ENCODE peak calls at places on chromosomes 5 and 9, in five cellular contexts. One of them, this sample, is unnamed.

GRCh38 chr5:8756498-8757084 is 789.3 kb downstream of the SEMA5A start:
- DNase-seq in uterus: no peak
- DNase-seq in GM12891: no peak
- DNase-seq in heart left ventricle: no peak
- DNase-seq in Peyer's patch: no peak
- DNase-seq in this sample: peak

GRCh38 chr5:84382363-84383295 is 2.1 kb downstream of the EDIL3 start:
- DNase-seq in GM12891: no peak
- DNase-seq in uterus: peak
- DNase-seq in heart left ventricle: peak
- DNase-seq in Peyer's patch: peak
- DNase-seq in this sample: peak

GRCh38 chr9:133121200-133122166 is at the start of gene RALGDS:
- DNase-seq in heart left ventricle: peak
- DNase-seq in GM12891: peak
- DNase-seq in Peyer's patch: peak
- DNase-seq in uterus: peak
- DNase-seq in this sample: peak

GRCh38 chr9:84807870-84808385 is 138.4 kb downstream of the NTRK2 start:
- DNase-seq in uterus: no peak
- DNase-seq in Peyer's patch: no peak
- DNase-seq in GM12891: no peak
- DNase-seq in heart left ventricle: no peak
- DNase-seq in this sample: no peak

GRCh38 chr5:10220253-10220652 is 29.4 kb downstream of the ATPSCKMT start:
- DNase-seq in Peyer's patch: no peak
- DNase-seq in GM12891: no peak
- DNase-seq in uterus: no peak
- DNase-seq in heart left ventricle: no peak
- DNase-seq in this sample: no peak

GRCh38 chr5:14946813-14947640 is 75.4 kb upstream of the ANKH start:
- DNase-seq in heart left ventricle: no peak
- DNase-seq in Peyer's patch: no peak
- DNase-seq in uterus: no peak
- DNase-seq in GM12891: no peak
- DNase-seq in this sample: peak

GRCh38 chr5:78328585-78329173 is 31.7 kb upstream of the SCAMP1 start:
- DNase-seq in Peyer's patch: no peak
- DNase-seq in uterus: no peak
- DNase-seq in heart left ventricle: no peak
- DNase-seq in GM12891: no peak
- DNase-seq in this sample: no peak

GRCh38 chr9:33445389-33445881 is 2.0 kb downstream of the AQP3 start:
- DNase-seq in heart left ventricle: no peak
- DNase-seq in uterus: no peak
- DNase-seq in GM12891: no peak
- DNase-seq in Peyer's patch: peak
- DNase-seq in this sample: peak

GRCh38 chr9:106862946-106863740 is at the start of gene ZNF462:
- DNase-seq in uterus: peak
- DNase-seq in GM12891: no peak
- DNase-seq in heart left ventricle: peak
- DNase-seq in Peyer's patch: peak
- DNase-seq in this sample: peak

GRCh38 chr5:22631683-22632082 is 221.5 kb downstream of the CDH12 start:
- DNase-seq in GM12891: no peak
- DNase-seq in uterus: no peak
- DNase-seq in heart left ventricle: no peak
- DNase-seq in Peyer's patch: no peak
- DNase-seq in this sample: no peak
- TF ChIP-seq POLR2A in GM12891: no peak
- TF ChIP-seq POLR2A in uterus: no peak
- TF ChIP-seq POLR2A in heart left ventricle: no peak
- TF ChIP-seq POLR2A in Peyer's patch: no peak
- TF ChIP-seq POLR2A in this sample: no peak

GRCh38 chr5:151141535-151141934 is 16.0 kb downstream of the ANXA6 start:
- DNase-seq in uterus: peak
- DNase-seq in Peyer's patch: no peak
- DNase-seq in GM12891: peak
- DNase-seq in heart left ventricle: peak
- DNase-seq in this sample: peak
- TF ChIP-seq POLR2A in uterus: no peak
- TF ChIP-seq POLR2A in Peyer's patch: no peak
- TF ChIP-seq POLR2A in GM12891: peak
- TF ChIP-seq POLR2A in heart left ventricle: no peak
- TF ChIP-seq POLR2A in this sample: no peak

GRCh38 chr5:172285226-172286143 is 1.9 kb upstream of the UBTD2 start:
- DNase-seq in GM12891: no peak
- DNase-seq in heart left ventricle: no peak
- DNase-seq in Peyer's patch: no peak
- DNase-seq in uterus: no peak
- DNase-seq in this sample: no peak

GRCh38 chr5:172282277-172283019 is 1.1 kb downstream of the UBTD2 start:
- DNase-seq in Peyer's patch: no peak
- DNase-seq in GM12891: no peak
- DNase-seq in uterus: no peak
- DNase-seq in heart left ventricle: no peak
- DNase-seq in this sample: no peak

GRCh38 chr5:172283862-172284274 is 304 bp upstream of the UBTD2 start:
- DNase-seq in GM12891: peak
- DNase-seq in uterus: peak
- DNase-seq in Peyer's patch: peak
- DNase-seq in heart left ventricle: peak
- DNase-seq in this sample: peak

GRCh38 chr5:172283020-172283861 is at the start of gene UBTD2:
- DNase-seq in uterus: peak
- DNase-seq in Peyer's patch: peak
- DNase-seq in heart left ventricle: peak
- DNase-seq in GM12891: peak
- DNase-seq in this sample: peak

DNA sequence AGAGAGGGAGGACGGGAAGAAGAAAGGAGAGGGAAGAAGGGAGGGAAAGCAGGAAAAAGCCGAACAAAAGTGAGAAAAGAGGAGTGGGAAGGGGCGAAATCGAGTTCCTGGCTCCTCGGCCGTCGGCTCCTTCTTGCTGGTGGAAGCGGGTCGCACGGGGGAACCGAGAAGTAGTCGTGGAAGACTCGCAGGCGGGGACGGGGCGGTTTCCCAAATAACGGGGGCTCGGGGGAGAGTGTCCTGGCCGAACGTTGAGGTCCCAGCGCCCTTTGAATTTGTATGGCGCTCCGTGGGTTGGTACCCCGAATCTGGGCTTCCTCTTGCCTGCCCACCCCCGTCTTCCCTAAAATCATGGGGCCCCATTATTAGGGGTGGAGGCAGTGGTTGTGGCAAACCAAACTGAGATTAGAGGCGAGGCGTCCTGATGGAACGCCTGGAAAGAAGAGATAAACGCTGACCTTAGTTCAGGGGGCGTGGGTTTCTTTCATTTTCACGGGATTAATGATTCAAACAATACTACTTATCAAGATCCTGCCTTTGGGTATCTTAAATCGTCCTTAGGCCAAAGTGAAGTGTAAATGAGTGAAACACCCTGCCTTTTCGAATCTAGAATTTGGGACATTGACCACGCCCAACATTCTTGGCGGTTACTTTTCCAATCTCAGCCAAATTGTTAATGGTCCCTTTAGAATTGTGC is 859 bp upstream of the UBTD2 start:
- DNase-seq in GM12891: no peak
- DNase-seq in heart left ventricle: no peak
- DNase-seq in Peyer's patch: no peak
- DNase-seq in uterus: no peak
- DNase-seq in this sample: no peak
- TF ChIP-seq POLR2A in GM12891: no peak
- TF ChIP-seq POLR2A in heart left ventricle: no peak
- TF ChIP-seq POLR2A in Peyer's patch: no peak
- TF ChIP-seq POLR2A in uterus: no peak
- TF ChIP-seq POLR2A in this sample: no peak

DNA sequence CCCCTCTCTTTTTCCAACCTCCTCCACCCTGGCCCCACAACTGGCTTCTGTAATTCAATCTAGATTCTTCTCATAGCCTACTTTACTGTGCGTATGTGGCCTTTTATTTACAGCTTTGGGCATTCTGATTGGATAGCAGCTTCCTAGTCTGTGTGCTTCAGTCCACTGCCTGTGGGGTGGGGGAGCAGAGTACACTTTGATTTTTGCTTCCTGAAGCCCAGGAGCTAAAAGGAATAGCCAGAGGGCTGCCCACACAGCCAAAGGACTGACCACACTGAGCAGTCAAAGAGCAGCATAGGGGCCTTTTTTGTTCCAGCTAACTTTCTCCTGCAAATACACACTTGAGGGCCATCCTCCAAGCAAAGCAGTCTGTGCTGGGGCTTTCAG is 30.5 kb downstream of the RUSC2 start:
- DNase-seq in uterus: no peak
- DNase-seq in Peyer's patch: no peak
- DNase-seq in GM12891: no peak
- DNase-seq in heart left ventricle: no peak
- DNase-seq in this sample: no peak
- TF ChIP-seq POLR2A in uterus: no peak
- TF ChIP-seq POLR2A in Peyer's patch: no peak
- TF ChIP-seq POLR2A in GM12891: no peak
- TF ChIP-seq POLR2A in heart left ventricle: no peak
- TF ChIP-seq POLR2A in this sample: no peak

DNA sequence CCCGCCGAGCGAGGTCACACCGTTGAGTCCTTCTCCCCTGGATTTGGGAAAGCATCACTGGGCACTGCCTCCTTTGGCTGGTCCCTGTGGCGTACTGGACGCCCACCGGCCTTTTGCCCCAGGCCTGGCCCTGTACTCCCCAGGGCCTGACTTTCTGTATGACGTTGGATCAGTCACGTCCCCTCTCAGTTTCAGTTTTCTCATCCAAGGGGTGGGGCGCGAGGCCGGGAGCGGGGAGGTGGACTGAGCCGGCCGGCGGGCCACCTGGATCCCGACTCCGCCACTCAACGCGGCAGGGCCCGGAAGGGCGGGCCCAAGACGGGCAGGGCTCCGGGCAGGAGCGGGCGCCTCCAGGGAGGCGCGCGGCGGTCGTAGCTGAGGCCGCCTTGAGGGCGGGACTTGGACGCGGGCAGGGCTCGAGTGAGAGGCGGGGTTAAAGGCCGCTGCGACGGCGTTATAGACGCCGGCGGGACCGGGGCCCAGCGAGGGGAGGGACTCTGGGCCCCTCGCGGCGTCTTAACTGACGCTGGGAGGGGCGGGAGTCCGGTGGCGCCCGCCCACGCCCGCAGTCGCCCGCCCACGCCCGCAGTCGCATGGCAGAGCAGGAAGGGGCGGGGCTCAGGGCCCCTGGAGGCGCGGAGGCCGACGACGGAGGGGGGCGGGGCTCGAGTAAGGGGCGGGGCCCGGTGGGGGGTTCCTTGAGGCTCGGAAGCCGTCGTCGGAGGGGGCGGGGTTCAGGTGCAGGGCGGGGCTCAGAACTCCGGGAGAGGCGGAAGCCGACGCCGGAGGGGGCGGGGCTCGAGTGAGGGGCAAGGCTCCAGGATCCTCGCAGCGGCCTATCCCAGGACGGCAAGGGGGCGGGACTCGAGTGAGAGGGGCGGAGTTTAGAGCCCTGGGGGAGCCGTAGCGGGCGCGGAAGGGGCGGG is 549 bp upstream of the CARD19 start:
- DNase-seq in GM12891: peak
- DNase-seq in Peyer's patch: peak
- DNase-seq in uterus: peak
- DNase-seq in heart left ventricle: peak
- DNase-seq in this sample: peak
- TF ChIP-seq POLR2A in GM12891: peak
- TF ChIP-seq POLR2A in Peyer's patch: peak
- TF ChIP-seq POLR2A in uterus: peak
- TF ChIP-seq POLR2A in heart left ventricle: peak
- TF ChIP-seq POLR2A in this sample: peak